ENCODE peak calls at places on chromosomes 16 and 17, in five cellular contexts. One of them, this sample, is unnamed.

GRCh38 chr17:16286947-16287562 is 66.2 kb downstream of the CENPV start:
- DNase-seq in Right ventricle myocardium superior: no peak
- DNase-seq in omental fat pad: no peak
- DNase-seq in NCI-H1694 treated with DMSO at 0.1 percent for 48 hours: no peak
- DNase-seq in HuH-7.5: no peak
- DNase-seq in this sample: no peak

GRCh38 chr16:78821335-78821734 is 721.9 kb downstream of the WWOX start:
- DNase-seq in Right ventricle myocardium superior: no peak
- DNase-seq in omental fat pad: no peak
- DNase-seq in NCI-H1694 treated with DMSO at 0.1 percent for 48 hours: no peak
- DNase-seq in HuH-7.5: peak; percentile 34
- DNase-seq in this sample: no peak

GRCh38 chr16:57277586-57277985 is 6.9 kb downstream of the PLLP start:
- DNase-seq in Right ventricle myocardium superior: peak; percentile 40
- DNase-seq in omental fat pad: no peak
- DNase-seq in NCI-H1694 treated with DMSO at 0.1 percent for 48 hours: no peak
- DNase-seq in HuH-7.5: no peak
- DNase-seq in this sample: peak; percentile 24

GRCh38 chr16:23519282-23519681 is 9.0 kb upstream of the GGA2 start:
- DNase-seq in Right ventricle myocardium superior: no peak
- DNase-seq in omental fat pad: no peak
- DNase-seq in NCI-H1694 treated with DMSO at 0.1 percent for 48 hours: no peak
- DNase-seq in HuH-7.5: no peak
- DNase-seq in this sample: no peak

GRCh38 chr16:51666074-51666473 is 515.0 kb upstream of the SALL1 start:
- DNase-seq in Right ventricle myocardium superior: no peak
- DNase-seq in omental fat pad: no peak
- DNase-seq in NCI-H1694 treated with DMSO at 0.1 percent for 48 hours: no peak
- DNase-seq in HuH-7.5: no peak
- DNase-seq in this sample: no peak

GRCh38 chr16:86387461-86388440 is 122.6 kb upstream of the FOXF1 start:
- DNase-seq in Right ventricle myocardium superior: no peak
- DNase-seq in omental fat pad: no peak
- DNase-seq in NCI-H1694 treated with DMSO at 0.1 percent for 48 hours: no peak
- DNase-seq in HuH-7.5: no peak
- DNase-seq in this sample: peak; percentile 88

GRCh38 chr16:80300876-80301275 is 239.9 kb upstream of the DYNLRB2 start:
- DNase-seq in Right ventricle myocardium superior: no peak
- DNase-seq in omental fat pad: no peak
- DNase-seq in NCI-H1694 treated with DMSO at 0.1 percent for 48 hours: no peak
- DNase-seq in HuH-7.5: no peak
- DNase-seq in this sample: peak; percentile 46

GRCh38 chr17:47203984-47204721 is 5.0 kb upstream of the MYL4 start:
- DNase-seq in Right ventricle myocardium superior: no peak
- DNase-seq in omental fat pad: no peak
- DNase-seq in NCI-H1694 treated with DMSO at 0.1 percent for 48 hours: no peak
- DNase-seq in HuH-7.5: no peak
- DNase-seq in this sample: peak; percentile 32

GRCh38 chr17:64460955-64461354 is 12.0 kb downstream of the MILR1 start:
- DNase-seq in Right ventricle myocardium superior: peak; percentile 48
- DNase-seq in omental fat pad: no peak
- DNase-seq in NCI-H1694 treated with DMSO at 0.1 percent for 48 hours: no peak
- DNase-seq in HuH-7.5: no peak
- DNase-seq in this sample: no peak

GRCh38 chr16:27383511-27384243 is 18.3 kb upstream of the IL21R start:
- DNase-seq in Right ventricle myocardium superior: peak; percentile 72
- DNase-seq in omental fat pad: no peak
- DNase-seq in NCI-H1694 treated with DMSO at 0.1 percent for 48 hours: no peak
- DNase-seq in HuH-7.5: no peak
- DNase-seq in this sample: no peak

GRCh38 chr16:47142469-47143328 is 1.0 kb downstream of the NETO2 start:
- DNase-seq in Right ventricle myocardium superior: peak; percentile 44
- DNase-seq in omental fat pad: no peak
- DNase-seq in NCI-H1694 treated with DMSO at 0.1 percent for 48 hours: peak; percentile 39
- DNase-seq in HuH-7.5: peak; percentile 37
- DNase-seq in this sample: no peak

GRCh38 chr16:80346160-80346632 is 194.6 kb upstream of the DYNLRB2 start:
- DNase-seq in Right ventricle myocardium superior: no peak
- DNase-seq in omental fat pad: no peak
- DNase-seq in NCI-H1694 treated with DMSO at 0.1 percent for 48 hours: no peak
- DNase-seq in HuH-7.5: no peak
- DNase-seq in this sample: no peak

GRCh38 chr17:511833-512251 is 159.2 kb upstream of the RPH3AL start:
- DNase-seq in Right ventricle myocardium superior: no peak
- DNase-seq in omental fat pad: no peak
- DNase-seq in NCI-H1694 treated with DMSO at 0.1 percent for 48 hours: no peak
- DNase-seq in HuH-7.5: no peak
- DNase-seq in this sample: no peak

GRCh38 chr17:77827461-77827968 is 131.0 kb upstream of the TNRC6C start:
- DNase-seq in Right ventricle myocardium superior: peak; percentile 26
- DNase-seq in omental fat pad: peak; percentile 7
- DNase-seq in NCI-H1694 treated with DMSO at 0.1 percent for 48 hours: no peak
- DNase-seq in HuH-7.5: no peak
- DNase-seq in this sample: no peak

GRCh38 chr16:7452090-7452489 is 119.4 kb downstream of the RBFOX1 start:
- DNase-seq in Right ventricle myocardium superior: no peak
- DNase-seq in omental fat pad: no peak
- DNase-seq in NCI-H1694 treated with DMSO at 0.1 percent for 48 hours: no peak
- DNase-seq in HuH-7.5: no peak
- DNase-seq in this sample: no peak

GRCh38 chr17:61579961-61580360 is 11.1 kb downstream of the NACA2 start:
- DNase-seq in Right ventricle myocardium superior: no peak
- DNase-seq in omental fat pad: no peak
- DNase-seq in NCI-H1694 treated with DMSO at 0.1 percent for 48 hours: peak; percentile 81
- DNase-seq in HuH-7.5: no peak
- DNase-seq in this sample: no peak

GRCh38 chr17:44539664-44540063 is 17.6 kb upstream of the FZD2 start:
- DNase-seq in Right ventricle myocardium superior: no peak
- DNase-seq in omental fat pad: no peak
- DNase-seq in NCI-H1694 treated with DMSO at 0.1 percent for 48 hours: no peak
- DNase-seq in HuH-7.5: no peak
- DNase-seq in this sample: no peak

GRCh38 chr17:42456223-42457106 is 2.2 kb upstream of the ATP6V0A1 start:
- DNase-seq in Right ventricle myocardium superior: no peak
- DNase-seq in omental fat pad: no peak
- DNase-seq in NCI-H1694 treated with DMSO at 0.1 percent for 48 hours: peak; percentile 9
- DNase-seq in HuH-7.5: no peak
- DNase-seq in this sample: peak; percentile 42

This sample was measured in GM04504.